ENCODE peak calls at places on chromosomes 7 and 10, in ten cellular contexts. A is dorsolateral prefrontal cortex, Z is fibroblast of villous mesenchyme, Y is OCI-LY7, E is astrocyte, N is mammary epithelial cell, D is cardiac fibroblast, S is GM23338, R is choroid plexus epithelial cell, H is brain microvascular endothelial cell. O is an unnamed sample.

GRCh38 chr7:100087055-100087750 is 1.6 kb upstream of the COPS6 start:
- DNase-seq in S (no peak), H (peak), A (no peak), N (peak), Z (peak), D (peak), Y (no peak), R (peak), E (peak), O (no peak)

GRCh38 chr7:39088730-39089129 is 111.0 kb downstream of the POU6F2 start:
- DNase-seq in Y (no peak), D (no peak), A (no peak), H (no peak), N (no peak), Z (no peak), R (no peak), E (no peak), S (peak), O (no peak)

GRCh38 chr10:69574571-69574978 is 1.4 kb upstream of the NEUROG3 start:
- DNase-seq in D (no peak), H (no peak), Y (no peak), N (no peak), A (no peak), R (no peak), S (peak), Z (no peak), E (no peak), O (no peak)

GRCh38 chr10:17200035-17200884 is 1.2 kb downstream of the TRDMT1 start:
- DNase-seq in D (peak), S (no peak), N (no peak), E (no peak), R (peak), Y (peak), H (no peak), A (no peak), Z (peak), O (peak)

GRCh38 chr7:142001163-142001874 is 5.6 kb downstream of the MGAM start:
- DNase-seq in E (no peak), Y (no peak), A (no peak), D (no peak), Z (no peak), S (no peak), N (peak), H (peak), R (peak), O (no peak)

GRCh38 chr7:36393826-36394225 is 4.2 kb downstream of the ANLN start:
- DNase-seq in Y (peak), N (no peak), S (peak), A (no peak), Z (no peak), D (no peak), H (peak), E (no peak), R (no peak), O (no peak)

GRCh38 chr7:100803398-100804161 is 23.7 kb downstream of the EPHB4 start:
- DNase-seq in R (peak), D (peak), H (peak), A (peak), Y (peak), Z (peak), N (peak), E (peak), S (peak), O (peak)

GRCh38 chr10:62584726-62585125 is 210.6 kb downstream of the ZNF365 start:
- DNase-seq in S (no peak), H (no peak), N (peak), E (peak), A (no peak), D (no peak), Y (no peak), R (peak), Z (peak), O (no peak)

GRCh38 chr7:148856035-148856881 is 27.8 kb downstream of the EZH2 start:
- DNase-seq in N (peak), A (no peak), S (peak), Y (peak), E (no peak), Z (peak), H (peak), R (peak), D (peak), O (peak)

GRCh38 chr7:94011714-94012353 is 7.7 kb upstream of the BET1 start:
- DNase-seq in D (no peak), A (no peak), R (no peak), Y (no peak), H (no peak), Z (no peak), E (no peak), S (no peak), N (no peak), O (no peak)

GRCh38 chr10:70843776-70844489 is 28.2 kb downstream of the SGPL1 start:
- DNase-seq in D (no peak), S (no peak), Z (no peak), H (no peak), R (no peak), A (no peak), N (no peak), Y (no peak), E (no peak), O (no peak)

GRCh38 chr10:129993621-129994020 is 29.5 kb upstream of the EBF3 start:
- DNase-seq in D (no peak), Y (no peak), R (no peak), A (no peak), S (no peak), Z (no peak), H (no peak), N (peak), E (peak), O (no peak)

GRCh38 chr7:138645284-138645683 is 55.9 kb downstream of the SVOPL start:
- DNase-seq in S (peak), R (no peak), Z (no peak), Y (no peak), E (no peak), N (no peak), H (no peak), A (no peak), D (no peak), O (no peak)

GRCh38 chr10:126171555-126171954 is 216.7 kb downstream of the ADAM12 start:
- DNase-seq in R (peak), E (peak), H (peak), Z (peak), S (no peak), D (peak), A (no peak), N (no peak), Y (no peak), O (no peak)

GRCh38 chr10:1432161-1432560 is 305.2 kb downstream of the ADARB2 start:
- DNase-seq in D (no peak), S (no peak), Y (no peak), R (no peak), A (no peak), E (no peak), N (no peak), Z (no peak), H (no peak), O (no peak)

GRCh38 chr10:29443745-29444523 is 155.1 kb downstream of the LYZL1 start:
- DNase-seq in Y (no peak), R (peak), H (peak), E (peak), Z (peak), S (no peak), N (peak), A (no peak), D (no peak), O (peak)

GRCh38 chr7:146740039-146740438 is 623.4 kb downstream of the CNTNAP2 start:
- DNase-seq in D (no peak), N (no peak), A (no peak), H (no peak), S (no peak), Z (no peak), Y (no peak), R (no peak), E (no peak), O (no peak)

GRCh38 chr7:13988011-13988410 is 1.5 kb downstream of the ETV1 start:
- DNase-seq in Z (peak), D (peak), Y (no peak), E (peak), A (no peak), H (peak), S (no peak), N (peak), R (peak), O (no peak)

GRCh38 chr7:126501617-126502016 is 751.1 kb downstream of the GRM8 start:
- DNase-seq in S (no peak), D (no peak), H (no peak), E (no peak), N (peak), Z (no peak), Y (no peak), R (no peak), A (no peak), O (no peak)

GRCh38 chr10:35735412-35735811 is 93.3 kb upstream of the FZD8 start:
- DNase-seq in S (no peak), A (no peak), R (peak), D (peak), Z (peak), H (peak), Y (no peak), N (peak), E (peak), O (no peak)

GRCh38 chr10:69883256-69883655 is 81.5 kb downstream of the COL13A1 start:
- DNase-seq in E (no peak), Y (peak), A (no peak), R (peak), H (no peak), S (peak), Z (no peak), N (peak), D (no peak), O (no peak)

GRCh38 chr10:119859422-119860258 is 13.0 kb downstream of the MCMBP start:
- DNase-seq in E (peak), Y (peak), S (peak), D (peak), H (no peak), A (no peak), R (peak), Z (peak), N (peak), O (peak)

DNA sequence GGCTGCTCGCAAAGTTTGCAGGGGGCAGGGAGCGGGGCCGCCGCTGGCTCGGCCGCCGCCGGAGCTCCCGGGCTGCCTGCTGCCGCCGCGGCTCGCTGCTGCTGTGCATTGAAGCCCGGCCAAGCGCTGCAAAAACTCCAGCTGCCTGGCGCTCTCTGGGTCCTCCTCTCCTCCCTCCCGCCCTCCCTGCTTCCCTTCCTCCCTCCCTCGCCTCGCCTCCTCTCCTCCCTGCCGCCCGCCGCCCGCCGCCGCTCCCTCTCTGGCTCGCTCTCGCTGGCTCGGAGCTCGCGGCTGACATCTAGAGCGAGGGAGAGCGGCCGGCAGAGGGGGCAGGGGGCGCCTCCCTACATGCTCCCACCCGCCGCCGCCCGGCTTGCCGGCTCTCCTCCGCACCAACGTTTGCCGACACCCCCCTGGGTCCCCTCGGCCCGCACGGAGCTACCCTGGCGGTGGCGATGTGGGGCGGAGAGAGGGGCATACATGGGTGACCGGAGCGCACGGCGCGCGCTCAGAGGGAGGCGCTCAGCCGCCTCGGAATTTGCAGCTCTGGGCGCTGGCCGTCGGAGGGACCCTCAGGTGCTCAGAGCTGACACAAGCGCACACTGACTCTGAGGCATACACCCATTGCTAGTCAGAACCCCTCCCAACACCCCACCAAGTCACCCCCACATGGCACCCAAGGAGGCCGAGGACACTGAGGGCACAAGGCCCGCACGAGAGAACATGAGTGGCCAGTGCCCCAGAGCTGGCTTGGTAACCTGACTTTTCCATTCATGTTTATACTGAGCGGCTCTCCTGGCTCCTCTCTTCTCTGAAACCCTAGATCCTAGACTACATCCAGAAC is 1.2 kb upstream of the PLXNA4 start:
- DNase-seq in Y (no peak), H (peak), Z (peak), R (peak), A (peak), D (peak), S (peak), N (peak), E (peak), O (peak)
- H3K4me3 ChIP-seq in Y (no peak), H (peak), Z (no peak), R (peak), A (peak), D (no peak), S (peak), N (no peak), E (peak), O (no peak)

DNA sequence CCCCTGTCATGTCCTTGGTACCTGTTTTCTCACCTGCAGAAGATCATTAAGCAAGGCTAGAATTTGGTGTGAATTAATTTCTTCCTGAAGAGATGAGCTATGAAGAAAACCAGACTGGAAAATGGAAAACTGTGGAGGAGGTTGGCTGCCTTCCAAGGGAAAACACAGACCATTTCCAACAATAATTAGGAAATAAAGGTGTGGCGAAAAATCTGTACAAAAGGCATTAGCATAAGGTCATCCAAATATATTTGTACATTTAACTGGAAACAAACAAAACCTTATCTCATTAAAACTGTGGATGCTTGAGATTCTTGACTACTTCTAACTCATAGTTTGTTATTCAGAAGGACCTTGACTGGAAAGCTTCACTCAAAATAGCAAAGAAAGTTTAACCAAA is 1.7 kb downstream of the STN1 start:
- DNase-seq in S (no peak), E (no peak), N (peak), A (no peak), H (no peak), Z (peak), D (peak), Y (no peak), R (no peak), O (no peak)
- H3K4me3 ChIP-seq in S (no peak), E (peak), N (peak), A (peak), H (peak), Z (no peak), D (peak), Y (peak), R (peak), O (peak)

GRCh38 chr10:133529576-133529946 is 2.4 kb downstream of the CYP2E1 start:
- DNase-seq in N (no peak), H (no peak), A (no peak), S (peak), E (no peak), Z (no peak), R (no peak), D (no peak), Y (no peak), O (peak)
- H3K4me3 ChIP-seq in N (no peak), H (no peak), A (peak), S (peak), E (no peak), Z (no peak), R (no peak), D (no peak), Y (no peak), O (peak)

GRCh38 chr7:54545241-54545563 is 3.0 kb downstream of the VSTM2A start:
- DNase-seq in N (no peak), A (no peak), S (no peak), D (no peak), R (no peak), Z (no peak), H (no peak), E (no peak), Y (no peak), O (no peak)

GRCh38 chr7:54542920-54543539 is 855 bp downstream of the VSTM2A start:
- DNase-seq in Y (no peak), Z (peak), N (peak), E (peak), S (peak), R (peak), D (peak), A (no peak), H (peak), O (peak)

GRCh38 chr7:54546081-54546985 is 4.2 kb downstream of the VSTM2A start:
- DNase-seq in Z (no peak), R (no peak), Y (no peak), S (peak), H (no peak), A (no peak), D (no peak), N (no peak), E (no peak), O (no peak)

GRCh38 chr7:54544356-54545240 is 2.4 kb downstream of the VSTM2A start:
- DNase-seq in E (no peak), H (no peak), Z (no peak), Y (no peak), S (peak), N (no peak), R (no peak), D (no peak), A (no peak), O (no peak)

DNA sequence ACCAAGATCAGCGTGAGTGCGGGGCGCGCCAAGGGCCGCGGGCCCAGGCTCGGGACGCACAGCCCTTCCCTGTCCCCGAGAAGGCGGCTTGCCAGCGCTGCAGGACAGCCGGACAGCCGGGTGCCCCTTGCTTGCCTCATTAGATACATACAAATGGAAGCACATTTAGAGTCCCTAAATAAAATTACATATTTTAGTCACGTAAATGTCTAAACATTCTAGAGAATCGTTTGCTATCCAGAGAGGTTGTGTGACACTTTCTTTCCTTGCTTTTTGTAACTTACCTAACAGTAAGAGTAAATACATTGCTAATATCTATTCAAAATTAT is 4.8 kb downstream of the VSTM2A start:
- DNase-seq in D (no peak), S (no peak), Y (no peak), N (no peak), R (no peak), H (no peak), E (no peak), Z (no peak), A (no peak), O (no peak)
- H3K4me3 ChIP-seq in D (no peak), S (peak), Y (no peak), N (peak), R (no peak), H (no peak), E (peak), Z (no peak), A (peak), O (no peak)

GRCh38 chr7:2037805-2038635 is 194.7 kb downstream of the MAD1L1 start:
- DNase-seq in S (no peak), R (peak), N (no peak), E (peak), Z (peak), A (no peak), H (no peak), D (peak), Y (peak), O (no peak)
- H3K4me3 ChIP-seq in S (no peak), R (peak), N (no peak), E (no peak), Z (peak), A (peak), H (no peak), D (no peak), Y (peak), O (no peak)

GRCh38 chr10:15169555-15170407 is 1.3 kb upstream of the NMT2 start:
- DNase-seq in Y (peak), R (peak), D (no peak), A (no peak), H (no peak), E (no peak), Z (no peak), N (no peak), S (no peak), O (peak)

GRCh38 chr10:15167411-15168295 is 840 bp downstream of the NMT2 start:
- DNase-seq in N (peak), S (peak), Z (peak), E (peak), R (peak), Y (peak), D (peak), H (peak), A (peak), O (peak)

GRCh38 chr10:15166325-15166724 is 2.2 kb downstream of the NMT2 start:
- DNase-seq in R (no peak), Z (no peak), D (no peak), N (no peak), S (no peak), Y (no peak), A (no peak), E (peak), H (no peak), O (no peak)

GRCh38 chr10:15168296-15168780 is at the start of gene NMT2:
- DNase-seq in N (peak), E (peak), S (peak), Z (no peak), A (no peak), D (no peak), Y (peak), R (no peak), H (no peak), O (peak)

GRCh38 chr10:15168781-15169554 is 475 bp upstream of the NMT2 start:
- DNase-seq in S (peak), A (peak), H (peak), E (peak), N (peak), Y (peak), Z (peak), D (peak), R (peak), O (peak)
- H3K4me3 ChIP-seq in S (peak), A (peak), H (peak), E (no peak), N (peak), Y (peak), Z (no peak), D (no peak), R (peak), O (no peak)

GRCh38 chr7:83648464-83649241 is at the start of gene SEMA3E:
- DNase-seq in S (peak), E (peak), D (peak), N (peak), Y (no peak), H (peak), Z (peak), A (no peak), R (peak), O (no peak)
- H3K4me3 ChIP-seq in S (peak), E (peak), D (peak), N (peak), Y (no peak), H (peak), Z (peak), A (peak), R (peak), O (no peak)

DNA sequence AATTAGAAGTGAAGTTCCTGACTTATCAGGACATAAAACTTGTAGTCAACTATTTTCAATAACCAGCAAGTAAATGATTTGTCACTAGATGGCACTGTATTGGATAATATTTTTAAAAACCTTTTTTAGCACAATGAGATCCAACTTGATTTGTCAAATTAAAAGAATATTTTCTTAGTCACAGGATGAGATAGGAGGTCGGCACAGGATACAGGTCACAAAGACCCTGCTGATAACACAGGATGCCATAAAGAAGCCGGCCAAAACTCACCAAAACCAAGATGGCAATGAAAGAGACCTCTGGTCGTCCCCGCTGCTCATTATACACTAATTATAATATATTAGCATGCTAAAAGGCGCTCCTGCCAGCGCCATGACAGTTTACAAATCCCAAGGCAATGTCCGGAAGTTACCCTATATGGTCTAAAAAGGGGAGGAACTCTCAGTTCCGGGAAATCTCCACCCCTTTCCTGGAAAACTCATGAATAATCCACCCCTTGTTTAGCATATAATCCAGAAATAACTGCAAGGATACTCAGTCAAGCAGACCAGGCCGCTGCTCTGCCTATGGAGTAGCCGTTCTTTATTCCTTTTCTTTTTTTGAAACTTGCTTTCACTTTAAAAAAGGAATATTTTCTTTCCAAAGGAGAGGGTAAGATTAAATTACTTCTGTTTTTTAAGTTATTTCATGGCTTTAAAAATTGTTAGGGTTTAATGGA is 255.7 kb upstream of the MKLN1 start:
- DNase-seq in H (peak), Z (peak), D (peak), R (peak), S (peak), E (peak), A (no peak), Y (peak), N (peak), O (peak)
- H3K4me3 ChIP-seq in H (peak), Z (peak), D (peak), R (peak), S (no peak), E (peak), A (peak), Y (no peak), N (no peak), O (no peak)